ENCODE peak calls at places on chromosomes 2 and 18, in six cellular contexts. D is sigmoid colon, O is GM13976, H is fibroblast of pulmonary artery, S is upper lobe of right lung, U is cardiac muscle cell. W is an unnamed sample.

GRCh38 chr2:52113338-52113737 is 1081.4 kb upstream of the NRXN1 start:
- DNase-seq in O (no peak), S (no peak), D (no peak), U (no peak), H (peak; percentile 20), W (no peak)

GRCh38 chr2:47174731-47175361 is 19.7 kb upstream of the STPG4 start:
- DNase-seq in D (peak; percentile 80), H (peak; percentile 58), U (peak; percentile 59), S (no peak), O (no peak), W (no peak)

GRCh38 chr2:28635251-28635650 is 116.4 kb upstream of the PPP1CB start:
- DNase-seq in O (no peak), H (peak; percentile 45), S (no peak), U (no peak), D (peak; percentile 69), W (no peak)

GRCh38 chr2:226490172-226490571 is 309.4 kb downstream of the IRS1 start:
- DNase-seq in H (peak; percentile 52), O (no peak), U (peak; percentile 44), S (no peak), D (no peak), W (no peak)

GRCh38 chr2:164967781-164968228 is 12.5 kb upstream of the SLC38A11 start:
- DNase-seq in D (no peak), O (no peak), H (peak; percentile 69), U (peak; percentile 43), S (no peak), W (no peak)

GRCh38 chr2:190979906-190980629 is 33.9 kb downstream of the STAT1 start:
- DNase-seq in U (peak; percentile 93), O (no peak), H (peak; percentile 94), S (peak; percentile 86), D (peak; percentile 76), W (no peak)

GRCh38 chr2:6692061-6692460 is 173.6 kb downstream of the CMPK2 start:
- DNase-seq in U (no peak), D (no peak), S (no peak), H (no peak), O (no peak), W (no peak)

GRCh38 chr18:62329676-62330454 is 4.8 kb downstream of the TNFRSF11A start:
- DNase-seq in H (peak; percentile 65), S (no peak), D (no peak), U (peak; percentile 63), O (no peak), W (no peak)

GRCh38 chr18:55735199-55735855 is 147.3 kb upstream of the TCF4 start:
- DNase-seq in O (no peak), S (no peak), H (no peak), U (no peak), D (no peak), W (no peak)

GRCh38 chr18:48713302-48713701 is 174.5 kb downstream of the CTIF start:
- DNase-seq in O (no peak), D (peak; percentile 77), U (peak; percentile 78), S (no peak), H (peak; percentile 67), W (no peak)

GRCh38 chr2:68225119-68225632 is 27.2 kb downstream of the PPP3R1 start:
- DNase-seq in O (no peak), S (no peak), D (no peak), H (peak; percentile 34), U (peak; percentile 53), W (no peak)

GRCh38 chr2:64672708-64673107 is 19.0 kb upstream of the SERTAD2 start:
- DNase-seq in O (no peak), U (no peak), D (no peak), H (no peak), S (no peak), W (no peak)

GRCh38 chr2:130251520-130251864 is 53.3 kb upstream of the TUBA3E start:
- DNase-seq in H (no peak), O (peak; percentile 23), U (peak; percentile 5), S (no peak), D (no peak), W (no peak)

GRCh38 chr18:22557160-22557941 is 139.6 kb upstream of the CTAGE1 start:
- DNase-seq in H (peak; percentile 70), O (no peak), D (no peak), U (peak; percentile 77), S (no peak), W (no peak)

GRCh38 chr2:109124982-109125594 is 3.9 kb upstream of the SH3RF3 start:
- DNase-seq in U (no peak), D (no peak), S (no peak), O (no peak), H (no peak), W (no peak)

GRCh38 chr2:231632559-231633142 is 40.0 kb downstream of the TEX44 start:
- DNase-seq in S (no peak), O (no peak), D (no peak), U (peak; percentile 54), H (peak; percentile 76), W (no peak)

GRCh38 chr18:63311481-63312409 is 7.8 kb downstream of the BCL2 start:
- DNase-seq in D (no peak), O (no peak), U (no peak), S (no peak), H (no peak), W (no peak)

GRCh38 chr18:60935046-60935445 is 398.2 kb upstream of the CDH20 start:
- DNase-seq in S (no peak), O (no peak), D (no peak), U (no peak), H (no peak), W (no peak)

GRCh38 chr2:67514515-67514914 is 117.4 kb downstream of the ETAA1 start:
- DNase-seq in U (no peak), S (no peak), H (peak; percentile 52), D (no peak), O (no peak), W (no peak)

GRCh38 chr2:35298493-35298892 is 1057.1 kb upstream of the CRIM1 start:
- DNase-seq in D (no peak), U (peak; percentile 24), H (peak; percentile 53), S (no peak), O (no peak), W (no peak)

GRCh38 chr2:14778015-14778414 is 145.5 kb downstream of the LRATD1 start:
- DNase-seq in H (no peak), S (no peak), D (no peak), O (no peak), U (no peak), W (no peak)

DNA sequence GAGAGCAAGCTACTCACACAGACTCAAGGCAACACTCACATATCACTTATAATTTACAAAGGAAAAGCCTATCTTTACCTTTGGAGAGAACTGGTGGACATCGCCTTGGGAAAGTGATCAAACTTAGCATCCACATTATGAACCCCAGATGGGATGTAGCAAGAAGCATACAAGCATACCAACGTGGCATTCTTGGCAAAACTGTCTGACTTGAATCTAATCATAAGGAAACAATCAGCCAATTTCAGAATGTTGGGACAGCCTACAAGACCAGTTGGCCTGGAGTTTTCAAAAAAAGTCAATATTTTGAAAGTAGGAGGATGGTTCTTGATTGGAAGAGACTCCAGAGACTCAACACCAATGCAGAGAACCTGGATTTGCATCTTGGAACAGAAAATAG is 79.1 kb upstream of the PMAIP1 start:
- DNase-seq in H (no peak), O (no peak), S (no peak), D (no peak), U (peak; percentile 48), W (no peak)
- TF ChIP-seq CTCF in H (no peak), O (no peak), S (no peak), D (no peak), U (no peak), W (no peak)

GRCh38 chr2:240983361-240983995 is 14.9 kb upstream of the SNED1 start:
- DNase-seq in U (peak; percentile 54), H (peak; percentile 54), O (peak; percentile 81), S (peak; percentile 81), D (peak; percentile 59), W (peak; percentile 82)
- TF ChIP-seq CTCF in U (peak; percentile 62), H (peak; percentile 27), O (peak; percentile 72), S (peak; percentile 60), D (no peak), W (peak; percentile 78)

GRCh38 chr2:85754313-85755095 is 713 bp downstream of the ATOH8 start:
- DNase-seq in D (no peak), H (peak; percentile 44), U (peak; percentile 58), S (peak; percentile 78), O (peak; percentile 64), W (no peak)

GRCh38 chr2:85753525-85754312 is at the start of gene ATOH8:
- DNase-seq in H (peak; percentile 76), U (peak; percentile 76), S (peak; percentile 92), D (peak; percentile 88), O (peak; percentile 78), W (no peak)

GRCh38 chr2:85756195-85756594 is 2.4 kb downstream of the ATOH8 start:
- DNase-seq in U (no peak), H (no peak), O (no peak), S (peak; percentile 65), D (no peak), W (no peak)

GRCh38 chr2:85756822-85757435 is 3.1 kb downstream of the ATOH8 start:
- DNase-seq in S (no peak), D (no peak), U (no peak), H (no peak), O (no peak), W (no peak)

DNA sequence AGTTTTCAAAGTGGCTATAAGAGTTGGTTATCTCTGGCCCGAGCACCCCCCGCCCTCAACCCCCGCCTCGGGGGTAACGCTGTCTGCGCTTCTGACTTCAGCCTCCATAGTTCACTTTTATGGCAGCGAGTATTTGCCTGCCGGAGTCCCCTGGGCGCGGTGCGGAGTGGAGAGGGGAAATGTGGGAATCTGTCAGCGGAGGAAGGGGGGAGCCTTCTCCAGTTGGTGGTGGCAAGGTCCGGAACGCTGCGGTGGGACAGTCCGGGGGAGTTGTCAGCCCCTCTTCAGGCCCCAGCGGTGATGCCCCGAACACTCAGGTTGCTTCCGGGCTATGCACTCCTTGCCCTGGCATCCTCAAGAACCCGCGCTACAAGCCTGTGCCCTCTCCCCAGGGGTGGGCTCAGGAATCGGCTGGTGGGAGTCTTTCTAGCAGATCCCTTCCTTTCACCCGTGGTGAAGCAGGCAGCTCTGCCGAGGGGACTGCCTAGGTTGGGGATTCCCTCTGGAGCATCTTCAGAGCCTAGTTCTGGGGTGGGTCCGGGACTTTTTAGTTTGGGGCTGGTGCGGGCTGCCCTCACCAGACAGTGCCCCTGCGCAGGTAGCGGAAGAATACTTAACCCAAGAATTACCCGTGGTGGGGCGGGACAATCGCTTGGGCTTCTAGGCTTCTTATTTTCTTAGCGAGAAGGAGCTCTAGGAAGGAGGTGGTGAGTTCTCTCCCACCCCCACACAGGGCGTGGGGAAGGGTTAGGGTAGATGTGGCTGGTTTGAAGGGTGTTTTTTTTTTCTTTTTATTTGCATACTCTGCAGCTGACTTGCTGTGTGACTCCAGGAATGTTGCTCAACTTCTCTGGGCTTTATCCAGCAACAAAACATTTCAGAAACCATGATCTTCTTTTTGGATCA is 1.6 kb downstream of the ATOH8 start:
- DNase-seq in H (peak; percentile 83), U (peak; percentile 77), S (peak; percentile 67), O (no peak), D (no peak), W (no peak)
- TF ChIP-seq CTCF in H (no peak), U (no peak), S (no peak), O (no peak), D (no peak), W (no peak)

DNA sequence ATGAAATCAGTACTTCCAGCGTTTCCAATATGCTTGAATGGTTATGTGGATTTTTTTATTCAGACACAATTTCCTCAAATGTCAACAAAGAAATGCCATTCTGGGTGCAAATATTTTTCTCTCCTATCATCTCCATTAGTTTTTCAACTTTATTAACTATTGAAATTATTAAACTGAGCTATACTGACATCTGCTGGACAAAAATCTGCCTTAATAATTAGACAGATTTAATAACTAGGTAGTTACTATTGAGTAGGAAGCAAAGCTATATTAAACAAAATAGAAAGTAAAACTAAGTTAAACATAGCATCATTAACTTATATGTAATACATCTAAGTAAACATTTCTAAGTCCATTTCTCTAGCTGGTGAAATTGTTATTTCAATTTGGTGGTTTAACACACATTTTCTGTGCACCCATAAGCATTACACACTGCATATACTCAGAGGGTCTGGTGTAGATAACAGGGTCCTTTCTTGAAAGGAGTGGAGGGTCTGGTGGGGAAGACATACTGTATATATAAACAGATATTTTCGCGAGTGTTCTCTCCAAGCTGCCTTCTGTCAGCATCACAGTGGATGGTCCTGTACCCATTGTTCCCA is 77.0 kb downstream of the LANCL1 start:
- DNase-seq in O (peak; percentile 3), U (peak; percentile 32), S (no peak), D (no peak), H (peak; percentile 42), W (no peak)
- TF ChIP-seq CTCF in O (no peak), U (peak; percentile 43), S (peak; percentile 36), D (no peak), H (peak; percentile 50), W (peak; percentile 86)